ENCODE peak calls at places on chromosomes 5 and 9, in five cellular contexts. P, V, L, R and I are unnamed samples.

GRCh38 chr9:128163027-128163515 is 3.0 kb downstream of the BBLN start:
- DNase-seq in P (no peak), V (no peak), L (no peak), R (no peak), I (no peak)

GRCh38 chr9:127149463-127150390 is 27.3 kb upstream of the ANGPTL2 start:
- DNase-seq in P (no peak), V (no peak), L (no peak), R (no peak), I (no peak)

GRCh38 chr5:68454766-68455165 is 239.2 kb downstream of the PIK3R1 start:
- DNase-seq in P (peak), V (no peak), L (no peak), R (peak), I (no peak)

GRCh38 chr5:56585466-56585865 is 229.9 kb upstream of the MAP3K1 start:
- DNase-seq in P (no peak), V (no peak), L (no peak), R (peak), I (no peak)

GRCh38 chr9:86279839-86280238 is 2.5 kb downstream of the ISCA1 start:
- DNase-seq in P (no peak), V (no peak), L (no peak), R (no peak), I (no peak)

GRCh38 chr9:134663084-134663483 is 21.5 kb downstream of the COL5A1 start:
- DNase-seq in P (no peak), V (no peak), L (no peak), R (no peak), I (no peak)

GRCh38 chr9:68417762-68418161 is 61.4 kb downstream of the PGM5 start:
- DNase-seq in P (no peak), V (no peak), L (no peak), R (no peak), I (no peak)

GRCh38 chr5:75235711-75236110 is 967 bp downstream of the ANKRD31 start:
- DNase-seq in P (no peak), V (no peak), L (no peak), R (no peak), I (no peak)

GRCh38 chr9:91033802-91034201 is 232.2 kb downstream of the SYK start:
- DNase-seq in P (no peak), V (peak), L (no peak), R (no peak), I (no peak)

GRCh38 chr5:118723021-118723338 is 265.4 kb downstream of the DTWD2 start:
- DNase-seq in P (no peak), V (no peak), L (no peak), R (no peak), I (no peak)

GRCh38 chr5:14251733-14252132 is 108.6 kb downstream of the TRIO start:
- DNase-seq in P (no peak), V (no peak), L (no peak), R (no peak), I (no peak)

GRCh38 chr9:127049044-127049443 is 73.4 kb downstream of the ANGPTL2 start:
- DNase-seq in P (peak), V (peak), L (no peak), R (peak), I (no peak)

GRCh38 chr5:23208959-23209431 is 298.4 kb upstream of the PRDM9 start:
- DNase-seq in P (peak), V (no peak), L (peak), R (peak), I (no peak)

GRCh38 chr5:14781106-14781505 is 90.5 kb downstream of the ANKH start:
- DNase-seq in P (no peak), V (no peak), L (no peak), R (no peak), I (no peak)

GRCh38 chr5:173325091-173325698 is 3.0 kb downstream of the STC2 start:
- DNase-seq in P (no peak), V (no peak), L (no peak), R (no peak), I (no peak)

GRCh38 chr5:178080618-178081410 is 32.5 kb upstream of the N4BP3 start:
- DNase-seq in P (no peak), V (no peak), L (no peak), R (no peak), I (no peak)

GRCh38 chr5:78803386-78803785 is 154.8 kb upstream of the LHFPL2 start:
- DNase-seq in P (no peak), V (peak), L (no peak), R (peak), I (no peak)

GRCh38 chr5:65075623-65076250 is 307.0 kb downstream of the CWC27 start:
- DNase-seq in P (no peak), V (no peak), L (no peak), R (no peak), I (no peak)

GRCh38 chr5:122315511-122315910 is 3.5 kb downstream of the SNCAIP start:
- DNase-seq in P (no peak), V (no peak), L (no peak), R (no peak), I (no peak)

GRCh38 chr5:2756764-2757163 is 5.3 kb upstream of the IRX2 start:
- DNase-seq in P (no peak), V (no peak), L (no peak), R (peak), I (no peak)

GRCh38 chr9:125568616-125569015 is 138.4 kb downstream of the MAPKAP1 start:
- DNase-seq in P (peak), V (no peak), L (no peak), R (peak), I (no peak)

GRCh38 chr9:129394011-129394919 is 216.2 kb upstream of the IER5L start:
- DNase-seq in P (no peak), V (no peak), L (no peak), R (no peak), I (no peak)

GRCh38 chr9:113299800-113300292 is 3.3 kb downstream of the RNF183 start:
- DNase-seq in P (no peak), V (peak), L (no peak), R (peak), I (no peak)

GRCh38 chr5:171957591-171958251 is 48.7 kb downstream of the FBXW11 start:
- DNase-seq in P (no peak), V (no peak), L (no peak), R (no peak), I (no peak)

GRCh38 chr9:121336705-121337104 is 33.3 kb downstream of the STOM start:
- DNase-seq in P (no peak), V (no peak), L (no peak), R (no peak), I (no peak)

GRCh38 chr9:33765411-33765810 is 29.9 kb upstream of the PRSS3 start:
- DNase-seq in P (peak), V (no peak), L (no peak), R (peak), I (no peak)

GRCh38 chr5:95701074-95701473 is 18.3 kb upstream of the SPATA9 start:
- DNase-seq in P (no peak), V (no peak), L (no peak), R (no peak), I (no peak)

GRCh38 chr5:173056783-173057061 is 570 bp downstream of the CREBRF start:
- DNase-seq in P (no peak), V (no peak), L (no peak), R (no peak), I (no peak)

GRCh38 chr5:171661146-171661545 is 124.5 kb upstream of the SMIM23 start:
- DNase-seq in P (no peak), V (no peak), L (no peak), R (no peak), I (no peak)

GRCh38 chr5:159341914-159342313 is 11.6 kb upstream of the IL12B start:
- DNase-seq in P (peak), V (peak), L (no peak), R (peak), I (peak)

GRCh38 chr9:87498816-87499454 is 1.3 kb downstream of the DAPK1 start:
- DNase-seq in P (no peak), V (no peak), L (peak), R (no peak), I (no peak)

GRCh38 chr5:154986151-154986550 is 27.4 kb upstream of the KIF4B start:
- DNase-seq in P (no peak), V (no peak), L (no peak), R (peak), I (no peak)

GRCh38 chr9:85522459-85523092 is 219.2 kb downstream of the AGTPBP1 start:
- DNase-seq in P (no peak), V (peak), L (peak), R (peak), I (peak)

GRCh38 chr5:181111010-181111409 is 20.0 kb downstream of the OR2V1 start:
- DNase-seq in P (no peak), V (no peak), L (no peak), R (no peak), I (no peak)

GRCh38 chr5:14266686-14267085 is 123.5 kb downstream of the TRIO start:
- DNase-seq in P (no peak), V (no peak), L (no peak), R (no peak), I (no peak)

GRCh38 chr5:6733411-6734242 is 20.4 kb downstream of the TENT4A start:
- DNase-seq in P (no peak), V (no peak), L (no peak), R (no peak), I (no peak)

GRCh38 chr5:73256012-73256411 is 83.0 kb downstream of the TMEM174 start:
- DNase-seq in P (no peak), V (no peak), L (no peak), R (no peak), I (no peak)

GRCh38 chr5:157266286-157267007 is 524 bp downstream of the CYFIP2 start:
- DNase-seq in P (no peak), V (peak), L (no peak), R (peak), I (peak)

DNA sequence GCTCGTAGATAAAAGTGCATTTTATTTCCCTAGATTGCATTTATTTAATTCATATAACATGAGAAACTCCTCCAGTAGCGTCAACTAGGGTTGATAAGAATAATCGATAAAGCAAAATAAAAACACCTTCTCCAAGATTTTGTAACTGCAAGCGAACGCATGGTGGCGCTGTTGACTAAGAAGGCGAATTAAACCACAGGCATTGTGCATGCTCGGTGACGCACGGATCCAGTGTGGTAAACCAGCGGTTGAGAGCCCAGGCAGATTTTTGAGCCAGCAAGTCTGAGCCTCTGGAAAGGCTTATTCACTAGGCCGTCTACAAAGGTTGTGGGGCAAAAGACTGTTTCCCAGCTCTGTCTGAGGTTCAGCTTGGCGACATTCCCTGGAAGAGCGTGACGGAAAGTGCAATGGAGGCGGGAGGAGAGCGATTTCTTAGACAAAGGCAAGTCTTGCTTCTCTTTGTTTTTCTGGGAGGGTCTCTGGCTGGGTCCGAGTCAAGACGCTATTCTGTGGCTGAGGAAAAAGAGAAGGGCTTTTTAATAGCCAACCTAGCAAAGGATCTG is at the start of gene PCDHB3:
- DNase-seq in P (peak), V (no peak), L (no peak), R (peak), I (no peak)
- TF ChIP-seq CTCF in P (peak), V (peak), L (peak), R (peak), I (peak)

GRCh38 chr5:31823477-31823876 is 184.5 kb downstream of the PDZD2 start:
- DNase-seq in P (no peak), V (no peak), L (no peak), R (no peak), I (no peak)
- TF ChIP-seq CTCF in P (no peak), V (no peak), L (no peak), R (no peak), I (no peak)

DNA sequence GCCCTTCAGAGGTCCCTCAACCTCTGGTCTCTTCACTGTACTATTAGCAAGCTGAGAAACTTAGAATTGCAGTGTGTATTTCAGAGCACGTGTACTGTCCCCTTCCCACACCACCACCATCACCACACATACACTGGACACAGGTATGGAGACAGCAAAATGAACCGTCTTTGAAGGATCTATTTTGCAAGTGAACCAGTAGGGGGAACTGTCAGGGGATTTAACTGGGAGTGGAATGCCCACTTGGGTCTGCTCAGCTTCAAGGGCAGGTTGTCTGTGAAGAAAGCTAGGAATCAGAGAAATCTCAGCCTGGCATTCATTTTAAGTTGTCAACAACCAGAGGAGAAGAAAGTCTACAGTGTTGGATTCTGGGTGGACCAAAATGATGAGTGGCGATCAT is 147.0 kb downstream of the DCP2 start:
- DNase-seq in P (no peak), V (no peak), L (no peak), R (no peak), I (no peak)
- TF ChIP-seq CTCF in P (peak), V (no peak), L (peak), R (peak), I (no peak)

GRCh38 chr5:103041071-103041676 is 78.8 kb downstream of the GIN1 start:
- DNase-seq in P (peak), V (no peak), L (no peak), R (peak), I (no peak)
- TF ChIP-seq CTCF in P (peak), V (peak), L (peak), R (peak), I (peak)

GRCh38 chr9:17165734-17166133 is 30.9 kb downstream of the CNTLN start:
- DNase-seq in P (no peak), V (no peak), L (no peak), R (no peak), I (no peak)

DNA sequence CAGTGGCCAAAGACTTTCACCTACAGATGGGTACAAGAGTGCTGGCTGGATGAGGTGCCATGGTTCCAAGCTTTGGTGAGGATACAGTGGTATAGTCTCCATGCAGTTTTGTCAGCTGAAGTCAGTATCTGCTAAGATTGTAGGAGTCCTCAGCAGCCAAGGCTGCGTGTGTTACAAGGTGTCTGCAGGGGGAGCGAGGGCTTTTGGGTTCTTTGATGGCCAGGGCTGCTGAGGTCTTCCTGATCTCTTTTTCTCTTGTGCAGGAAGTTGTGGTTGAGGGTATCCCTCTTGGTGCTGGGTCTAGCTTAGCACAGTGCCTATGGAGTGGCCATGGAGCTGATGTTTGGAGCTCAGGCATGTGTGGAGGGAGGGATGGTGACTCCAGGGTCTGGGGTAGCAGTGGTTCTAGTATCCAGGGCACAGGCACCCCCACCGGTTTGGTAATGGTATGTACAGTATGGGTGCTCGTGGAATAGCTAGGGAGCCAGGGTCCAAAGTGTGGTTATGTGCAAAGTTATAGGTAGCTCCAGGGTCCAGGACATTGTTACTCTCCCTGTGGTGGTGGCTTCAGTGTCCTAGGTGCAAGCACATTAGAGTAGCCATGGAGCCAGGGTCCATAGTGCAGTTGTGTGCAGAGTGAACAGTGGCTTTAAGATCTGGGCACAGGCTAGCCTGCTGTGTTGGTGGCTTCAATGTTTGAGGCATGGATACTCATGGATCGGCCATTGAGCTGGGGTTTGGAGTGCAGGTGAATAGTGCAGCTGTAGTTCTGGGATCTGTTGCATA is 36.7 kb downstream of the CNTLN start:
- DNase-seq in P (no peak), V (no peak), L (no peak), R (no peak), I (no peak)
- TF ChIP-seq CTCF in P (no peak), V (no peak), L (no peak), R (no peak), I (no peak)

GRCh38 chr9:27717991-27718390 is 144.7 kb upstream of the C9orf72 start:
- DNase-seq in P (no peak), V (no peak), L (no peak), R (no peak), I (no peak)

GRCh38 chr9:27711241-27711640 is 138.0 kb upstream of the C9orf72 start:
- DNase-seq in P (no peak), V (no peak), L (no peak), R (no peak), I (no peak)

GRCh38 chr9:27715651-27716050 is 142.4 kb upstream of the C9orf72 start:
- DNase-seq in P (no peak), V (no peak), L (no peak), R (no peak), I (no peak)

GRCh38 chr9:27712826-27713225 is 139.5 kb upstream of the C9orf72 start:
- DNase-seq in P (no peak), V (no peak), L (no peak), R (no peak), I (no peak)

DNA sequence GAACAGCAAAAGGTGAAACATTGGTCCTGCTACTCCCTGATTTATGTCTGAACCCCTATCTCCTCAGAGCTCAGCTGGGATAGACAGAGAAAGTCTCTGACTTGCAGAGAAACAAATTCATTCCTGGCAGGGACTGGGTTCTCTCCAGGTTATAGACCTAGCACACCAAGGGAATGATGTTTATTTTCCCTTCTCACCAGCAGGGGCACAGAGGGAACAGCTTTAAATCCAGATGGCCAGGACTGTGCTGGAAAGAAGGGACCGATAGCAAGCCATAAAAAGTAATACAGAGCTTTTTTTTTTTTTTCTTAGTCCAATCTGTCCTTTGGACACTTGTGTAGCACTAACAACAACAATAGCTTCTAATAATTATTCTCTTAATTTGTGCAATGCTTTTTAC is 141.1 kb upstream of the C9orf72 start:
- DNase-seq in P (no peak), V (no peak), L (no peak), R (no peak), I (no peak)
- TF ChIP-seq CTCF in P (no peak), V (no peak), L (peak), R (no peak), I (no peak)

DNA sequence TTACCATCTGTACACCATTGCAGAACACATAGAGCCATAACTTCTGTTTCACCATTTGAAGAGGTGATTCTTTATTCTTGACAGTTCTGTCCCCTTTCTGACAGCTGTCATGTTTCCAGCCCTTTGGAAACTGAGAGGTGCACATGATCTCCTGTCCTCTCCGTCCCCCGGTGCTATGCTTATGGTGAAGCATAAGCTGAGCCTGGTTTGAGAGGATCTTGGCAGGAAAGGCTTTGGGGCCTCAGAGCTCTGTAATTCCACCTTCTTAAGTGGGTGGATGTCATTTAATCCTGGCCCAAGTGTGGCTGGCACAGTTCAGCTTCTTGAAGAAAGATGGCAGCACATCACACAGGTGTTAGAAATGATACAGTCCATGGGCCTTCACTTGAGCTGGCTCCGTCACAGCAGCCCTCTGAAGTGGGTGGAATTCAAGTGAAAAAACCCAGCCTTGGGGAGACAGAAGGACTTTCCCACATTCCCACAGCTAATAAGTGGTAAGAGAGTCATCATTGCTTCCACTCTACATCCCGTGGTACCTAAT is 30.7 kb upstream of the GRPEL2 start:
- DNase-seq in P (no peak), V (no peak), L (no peak), R (no peak), I (no peak)
- TF ChIP-seq CTCF in P (peak), V (no peak), L (no peak), R (no peak), I (no peak)

GRCh38 chr9:131203438-131204219 is 72.7 kb downstream of the FAM78A start:
- DNase-seq in P (no peak), V (no peak), L (no peak), R (no peak), I (no peak)
- TF ChIP-seq CTCF in P (peak), V (peak), L (no peak), R (peak), I (no peak)